ENCODE peak calls at places on chromosome 1, in four cellular contexts. I is NCI-H2171 treated with DMSO at 0.1 percent for 48 hours, Y is NCI-H2081, R is AG08395. Z is an unnamed sample.

GRCh38 chr1:33297911-33298622 is 22.8 kb downstream of the A3GALT2 start:
- DNase-seq in I (no peak), Y (no peak), R (no peak), Z (no peak)

GRCh38 chr1:158516966-158517365 is 37.2 kb downstream of the OR6Y1 start:
- DNase-seq in I (no peak), Y (no peak), R (no peak), Z (no peak)

GRCh38 chr1:2432519-2432918 is 20.2 kb upstream of the PEX10 start:
- DNase-seq in I (no peak), Y (no peak), R (no peak), Z (no peak)

GRCh38 chr1:1942753-1943656 is 23.9 kb upstream of the TMEM52 start:
- DNase-seq in I (no peak), Y (no peak), R (no peak), Z (no peak)

GRCh38 chr1:114350731-114351445 is 160.1 kb downstream of the TRIM33 start:
- DNase-seq in I (no peak), Y (no peak), R (no peak), Z (no peak)

GRCh38 chr1:206752481-206752880 is 18.1 kb upstream of the IL19 start:
- DNase-seq in I (no peak), Y (no peak), R (no peak), Z (no peak)

GRCh38 chr1:40976952-40977690 is 2.4 kb upstream of the CTPS1 start:
- DNase-seq in I (no peak), Y (no peak), R (peak), Z (no peak)

GRCh38 chr1:44015206-44015605 is 16.1 kb downstream of the SLC6A9 start:
- DNase-seq in I (no peak), Y (no peak), R (no peak), Z (no peak)

Z was measured in NCI-H1694.